ENCODE peak calls at places on chromosomes 1 and 21, in seven cellular contexts. One of them, this sample, is unnamed.

GRCh38 chr1:89322402-89322801 is 41.5 kb upstream of the GBP6 start:
- DNase-seq in H1: no peak
- DNase-seq in HepG2: no peak
- DNase-seq in SK-N-SH: no peak
- DNase-seq in GM12878: no peak
- DNase-seq in K562: no peak
- DNase-seq in A549: no peak
- DNase-seq in this sample: no peak

GRCh38 chr1:16237343-16237830 is 404 bp upstream of the CPLANE2 start:
- DNase-seq in K562: no peak
- DNase-seq in GM12878: no peak
- DNase-seq in HepG2: no peak
- DNase-seq in H1: no peak
- DNase-seq in SK-N-SH: no peak
- DNase-seq in A549: no peak
- DNase-seq in this sample: peak; percentile 43

GRCh38 chr1:6137758-6138157 is 42.4 kb downstream of the CHD5 start:
- DNase-seq in HepG2: no peak
- DNase-seq in GM12878: no peak
- DNase-seq in K562: no peak
- DNase-seq in H1: no peak
- DNase-seq in SK-N-SH: no peak
- DNase-seq in A549: no peak
- DNase-seq in this sample: no peak

GRCh38 chr1:66248746-66249145 is 285.2 kb upstream of the SGIP1 start:
- DNase-seq in SK-N-SH: no peak
- DNase-seq in A549: no peak
- DNase-seq in HepG2: no peak
- DNase-seq in K562: no peak
- DNase-seq in H1: no peak
- DNase-seq in GM12878: no peak
- DNase-seq in this sample: no peak

GRCh38 chr1:77406661-77407060 is 124.8 kb downstream of the AK5 start:
- DNase-seq in K562: no peak
- DNase-seq in HepG2: no peak
- DNase-seq in H1: no peak
- DNase-seq in GM12878: no peak
- DNase-seq in SK-N-SH: peak; percentile 4
- DNase-seq in A549: peak; percentile 11
- DNase-seq in this sample: peak; percentile 11

GRCh38 chr21:45002381-45003204 is 62.8 kb downstream of the SLX9 start:
- DNase-seq in A549: no peak
- DNase-seq in H1: no peak
- DNase-seq in HepG2: no peak
- DNase-seq in SK-N-SH: no peak
- DNase-seq in K562: no peak
- DNase-seq in GM12878: no peak
- DNase-seq in this sample: no peak

GRCh38 chr1:93844262-93845045 is 34.6 kb downstream of the DNTTIP2 start:
- DNase-seq in GM12878: peak; percentile 34
- DNase-seq in K562: peak; percentile 65
- DNase-seq in A549: peak; percentile 76
- DNase-seq in H1: no peak
- DNase-seq in HepG2: peak; percentile 77
- DNase-seq in SK-N-SH: peak; percentile 64
- DNase-seq in this sample: peak; percentile 86

GRCh38 chr1:221708987-221709386 is 32.9 kb downstream of the DUSP10 start:
- DNase-seq in K562: no peak
- DNase-seq in H1: no peak
- DNase-seq in HepG2: peak; percentile 85
- DNase-seq in A549: peak; percentile 86
- DNase-seq in SK-N-SH: peak; percentile 18
- DNase-seq in GM12878: no peak
- DNase-seq in this sample: peak; percentile 89

GRCh38 chr1:14635421-14635820 is 36.9 kb downstream of the KAZN start:
- DNase-seq in GM12878: no peak
- DNase-seq in A549: no peak
- DNase-seq in K562: no peak
- DNase-seq in H1: no peak
- DNase-seq in HepG2: no peak
- DNase-seq in SK-N-SH: no peak
- DNase-seq in this sample: no peak

GRCh38 chr1:229191066-229191674 is 79.7 kb upstream of the RAB4A start:
- DNase-seq in H1: peak; percentile 39
- DNase-seq in HepG2: no peak
- DNase-seq in SK-N-SH: no peak
- DNase-seq in GM12878: no peak
- DNase-seq in A549: peak; percentile 10
- DNase-seq in K562: no peak
- DNase-seq in this sample: peak; percentile 64

GRCh38 chr1:156510709-156511108 is 10.1 kb upstream of the MEF2D start:
- DNase-seq in GM12878: no peak
- DNase-seq in HepG2: no peak
- DNase-seq in H1: no peak
- DNase-seq in K562: no peak
- DNase-seq in A549: no peak
- DNase-seq in SK-N-SH: no peak
- DNase-seq in this sample: peak; percentile 85

GRCh38 chr1:47412437-47412836 is 3.6 kb upstream of the FOXE3 start:
- DNase-seq in SK-N-SH: no peak
- DNase-seq in K562: no peak
- DNase-seq in H1: no peak
- DNase-seq in GM12878: no peak
- DNase-seq in HepG2: no peak
- DNase-seq in A549: no peak
- DNase-seq in this sample: no peak

GRCh38 chr1:113860891-113861290 is 10.6 kb downstream of the PTPN22 start:
- DNase-seq in HepG2: no peak
- DNase-seq in H1: no peak
- DNase-seq in A549: no peak
- DNase-seq in K562: no peak
- DNase-seq in GM12878: no peak
- DNase-seq in SK-N-SH: no peak
- DNase-seq in this sample: peak; percentile 80

GRCh38 chr1:27503033-27503432 is 13.1 kb upstream of the WASF2 start:
- DNase-seq in HepG2: no peak
- DNase-seq in A549: no peak
- DNase-seq in SK-N-SH: no peak
- DNase-seq in GM12878: no peak
- DNase-seq in K562: no peak
- DNase-seq in H1: no peak
- DNase-seq in this sample: no peak

GRCh38 chr1:39671793-39672550 is at the start of gene NT5C1A:
- DNase-seq in K562: peak; percentile 70
- DNase-seq in HepG2: no peak
- DNase-seq in GM12878: no peak
- DNase-seq in A549: no peak
- DNase-seq in SK-N-SH: peak; percentile 89
- DNase-seq in H1: no peak
- DNase-seq in this sample: no peak

GRCh38 chr1:225851810-225852209 is 30.4 kb downstream of the TMEM63A start:
- DNase-seq in K562: no peak
- DNase-seq in GM12878: peak; percentile 76
- DNase-seq in A549: no peak
- DNase-seq in H1: no peak
- DNase-seq in HepG2: peak; percentile 25
- DNase-seq in SK-N-SH: no peak
- DNase-seq in this sample: no peak

GRCh38 chr1:39491146-39491921 is at the start of gene BMP8A:
- DNase-seq in K562: peak; percentile 100
- DNase-seq in HepG2: peak; percentile 32
- DNase-seq in A549: peak; percentile 56
- DNase-seq in SK-N-SH: peak; percentile 96
- DNase-seq in GM12878: no peak
- DNase-seq in H1: no peak
- DNase-seq in this sample: no peak

GRCh38 chr21:33936221-33937038 is 20.8 kb upstream of the ATP5PO start:
- DNase-seq in K562: no peak
- DNase-seq in SK-N-SH: no peak
- DNase-seq in H1: no peak
- DNase-seq in HepG2: no peak
- DNase-seq in A549: no peak
- DNase-seq in GM12878: no peak
- DNase-seq in this sample: no peak

GRCh38 chr1:41704189-41704588 is 214.5 kb downstream of the HIVEP3 start:
- DNase-seq in HepG2: no peak
- DNase-seq in H1: no peak
- DNase-seq in SK-N-SH: no peak
- DNase-seq in GM12878: no peak
- DNase-seq in A549: no peak
- DNase-seq in K562: no peak
- DNase-seq in this sample: no peak

GRCh38 chr1:54994355-54994990 is 4.3 kb upstream of the BSND start:
- DNase-seq in GM12878: no peak
- DNase-seq in H1: no peak
- DNase-seq in HepG2: no peak
- DNase-seq in K562: no peak
- DNase-seq in SK-N-SH: no peak
- DNase-seq in A549: no peak
- DNase-seq in this sample: no peak

GRCh38 chr1:10897981-10898728 is 101.7 kb upstream of the CASZ1 start:
- DNase-seq in GM12878: no peak
- DNase-seq in A549: no peak
- DNase-seq in H1: no peak
- DNase-seq in HepG2: no peak
- DNase-seq in SK-N-SH: no peak
- DNase-seq in K562: no peak
- DNase-seq in this sample: no peak

GRCh38 chr21:45138199-45139002 is 64.0 kb downstream of the ADARB1 start:
- DNase-seq in A549: peak; percentile 72
- DNase-seq in GM12878: no peak
- DNase-seq in HepG2: peak; percentile 59
- DNase-seq in H1: peak; percentile 39
- DNase-seq in SK-N-SH: peak; percentile 80
- DNase-seq in K562: peak; percentile 85
- DNase-seq in this sample: peak; percentile 67

GRCh38 chr1:211978596-211978995 is 56.8 kb downstream of the INTS7 start:
- DNase-seq in H1: no peak
- DNase-seq in SK-N-SH: no peak
- DNase-seq in A549: no peak
- DNase-seq in GM12878: no peak
- DNase-seq in HepG2: no peak
- DNase-seq in K562: no peak
- DNase-seq in this sample: no peak

GRCh38 chr1:25516686-25517085 is 26.7 kb upstream of the LDLRAP1 start:
- DNase-seq in A549: no peak
- DNase-seq in H1: no peak
- DNase-seq in SK-N-SH: no peak
- DNase-seq in GM12878: no peak
- DNase-seq in K562: no peak
- DNase-seq in HepG2: no peak
- DNase-seq in this sample: no peak
- TF ChIP-seq RFX5 in A549: no peak
- TF ChIP-seq RFX5 in H1: no peak
- TF ChIP-seq RFX5 in SK-N-SH: no peak
- TF ChIP-seq RFX5 in GM12878: no peak
- TF ChIP-seq RFX5 in K562: no peak
- TF ChIP-seq RFX5 in HepG2: no peak
- TF ChIP-seq RFX5 in this sample: no peak

DNA sequence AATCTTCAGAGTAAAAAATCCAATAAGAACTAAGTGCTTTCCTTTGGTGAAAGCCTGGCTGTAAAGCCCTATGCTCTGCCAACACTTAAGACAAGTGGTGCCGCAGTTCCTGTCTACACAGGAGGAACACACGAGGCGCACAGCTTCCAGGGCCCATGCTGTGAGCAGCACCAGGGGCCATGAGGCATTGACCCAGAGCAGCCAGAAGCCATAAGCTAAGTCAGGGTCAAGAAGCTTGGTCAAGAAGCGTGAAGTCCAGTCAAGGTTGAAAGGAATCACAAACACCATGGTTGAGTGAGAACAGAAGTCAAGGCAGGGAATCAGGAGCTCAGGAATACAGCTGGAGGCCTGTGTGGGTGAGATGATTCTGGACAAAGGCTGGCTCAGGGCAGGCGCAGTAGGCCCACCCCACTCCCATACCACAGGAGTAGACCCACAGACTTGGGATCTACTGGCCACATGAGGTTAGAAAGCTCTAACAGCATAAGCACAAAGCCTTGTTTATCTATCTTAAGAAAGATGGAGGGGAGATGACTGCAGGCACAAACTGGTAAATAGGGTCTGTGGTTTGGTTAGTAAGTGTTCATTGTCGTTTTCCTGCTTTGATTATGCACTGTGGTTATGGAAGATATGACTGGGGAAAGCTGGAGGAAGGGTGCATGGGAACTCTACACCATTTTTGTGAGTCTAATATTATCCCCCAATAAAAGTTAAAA is 42.9 kb upstream of the RCAN3 start:
- DNase-seq in H1: no peak
- DNase-seq in A549: no peak
- DNase-seq in SK-N-SH: no peak
- DNase-seq in HepG2: no peak
- DNase-seq in GM12878: no peak
- DNase-seq in K562: no peak
- DNase-seq in this sample: no peak
- TF ChIP-seq RFX5 in H1: no peak
- TF ChIP-seq RFX5 in A549: no peak
- TF ChIP-seq RFX5 in SK-N-SH: no peak
- TF ChIP-seq RFX5 in HepG2: no peak
- TF ChIP-seq RFX5 in GM12878: no peak
- TF ChIP-seq RFX5 in K562: no peak
- TF ChIP-seq RFX5 in this sample: no peak

DNA sequence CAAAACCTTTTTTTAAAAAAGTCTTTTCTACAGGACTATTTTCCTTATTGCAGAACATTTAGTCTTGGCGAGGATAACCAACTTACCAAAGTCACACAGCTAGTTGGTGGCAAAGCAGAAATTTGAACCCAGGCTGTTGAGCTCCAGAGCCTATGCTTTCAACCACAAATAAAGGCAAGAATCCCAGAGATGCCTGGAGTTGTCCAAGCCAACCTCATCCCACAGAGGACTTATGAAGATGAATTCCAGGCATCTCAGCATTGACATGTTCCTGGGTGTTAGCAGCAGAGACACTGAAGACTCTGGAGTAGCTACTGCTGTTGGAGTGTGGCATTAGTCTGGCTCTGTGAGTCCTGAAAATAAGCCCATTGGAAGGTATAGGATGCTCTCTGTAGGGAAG is 287.6 kb upstream of the C1orf105 start:
- DNase-seq in A549: no peak
- DNase-seq in GM12878: no peak
- DNase-seq in H1: no peak
- DNase-seq in K562: no peak
- DNase-seq in SK-N-SH: no peak
- DNase-seq in HepG2: no peak
- DNase-seq in this sample: no peak
- TF ChIP-seq RFX5 in A549: no peak
- TF ChIP-seq RFX5 in GM12878: no peak
- TF ChIP-seq RFX5 in H1: no peak
- TF ChIP-seq RFX5 in K562: no peak
- TF ChIP-seq RFX5 in SK-N-SH: no peak
- TF ChIP-seq RFX5 in HepG2: no peak
- TF ChIP-seq RFX5 in this sample: no peak

DNA sequence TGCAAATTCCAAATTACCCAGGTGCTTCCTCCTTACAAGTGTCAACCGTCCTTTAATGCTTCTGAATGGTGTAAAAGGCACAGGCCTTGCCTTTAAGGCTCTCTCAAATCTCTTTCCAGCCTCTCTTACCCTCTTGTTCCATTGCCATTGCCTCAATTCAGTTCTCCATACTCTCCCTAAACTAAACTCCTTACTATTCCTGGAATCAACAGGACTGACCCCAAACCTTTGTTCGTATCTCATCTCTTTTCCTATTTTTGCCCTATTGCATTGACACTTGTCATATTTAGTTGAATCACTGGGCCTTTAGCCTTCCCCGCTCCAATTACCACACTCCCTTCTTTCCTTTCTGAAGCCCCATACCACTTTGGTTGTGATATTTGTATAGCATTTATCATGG is 3.9 kb upstream of the CD55 start:
- DNase-seq in HepG2: no peak
- DNase-seq in SK-N-SH: no peak
- DNase-seq in GM12878: no peak
- DNase-seq in K562: no peak
- DNase-seq in H1: no peak
- DNase-seq in A549: no peak
- DNase-seq in this sample: no peak
- TF ChIP-seq RFX5 in HepG2: no peak
- TF ChIP-seq RFX5 in SK-N-SH: no peak
- TF ChIP-seq RFX5 in GM12878: no peak
- TF ChIP-seq RFX5 in K562: no peak
- TF ChIP-seq RFX5 in H1: no peak
- TF ChIP-seq RFX5 in A549: no peak
- TF ChIP-seq RFX5 in this sample: no peak

This sample was measured in IMR-90.